ENCODE peak calls at places on chromosomes 5 and 9, in ten cellular contexts. Q is tibial nerve; G is tibial artery; A is lung; E is CD8-positive, alpha-beta T cell; P is left ventricle myocardium inferior; C is HepG2; M is Panc1; I is body of pancreas; J is fibroblast of lung. B is an unnamed sample.

GRCh38 chr5:113058706-113059226 is 82.2 kb downstream of the DCP2 start:
- DNase-seq in C (no peak), J (no peak), I (no peak), G (no peak), A (no peak), P (no peak), E (no peak), Q (no peak), M (no peak), B (no peak)

GRCh38 chr5:44862808-44863207 is 54.1 kb downstream of the MRPS30 start:
- DNase-seq in A (no peak), J (peak; percentile 49), Q (no peak), E (no peak), M (no peak), I (no peak), P (no peak), C (no peak), G (no peak), B (no peak)

GRCh38 chr5:67031689-67032088 is 164.9 kb downstream of the CD180 start:
- DNase-seq in M (no peak), I (no peak), C (no peak), P (no peak), G (no peak), Q (no peak), A (no peak), E (no peak), J (no peak), B (no peak)

GRCh38 chr9:97564291-97565175 is 63.1 kb downstream of the TMOD1 start:
- DNase-seq in C (no peak), I (peak; percentile 36), Q (peak; percentile 77), A (no peak), G (peak; percentile 87), E (no peak), J (peak; percentile 79), P (no peak), M (no peak), B (peak; percentile 9)

GRCh38 chr9:21902112-21902511 is 92.1 kb downstream of the CDKN2A start:
- DNase-seq in J (no peak), G (no peak), Q (no peak), A (no peak), C (no peak), P (no peak), E (no peak), M (no peak), I (no peak), B (no peak)

GRCh38 chr5:206406-206805 is 11.5 kb downstream of the CCDC127 start:
- DNase-seq in M (no peak), G (no peak), I (no peak), P (no peak), Q (no peak), C (no peak), E (no peak), J (peak; percentile 3), A (no peak), B (no peak)

GRCh38 chr5:159211712-159212111 is 2.4 kb upstream of the RNF145 start:
- DNase-seq in M (no peak), P (no peak), Q (no peak), E (no peak), J (no peak), G (no peak), I (no peak), A (peak; percentile 81), C (no peak), B (no peak)

GRCh38 chr9:33742519-33742918 is 52.8 kb upstream of the PRSS3 start:
- DNase-seq in Q (no peak), E (no peak), I (no peak), J (no peak), A (no peak), P (no peak), C (peak; percentile 56), M (no peak), G (no peak), B (no peak)

GRCh38 chr9:123912167-123912897 is 17.6 kb downstream of the DENND1A start:
- DNase-seq in Q (no peak), J (no peak), E (no peak), I (no peak), P (no peak), C (no peak), M (no peak), G (no peak), A (no peak), B (no peak)

GRCh38 chr9:98326402-98327248 is 71.2 kb upstream of the TBC1D2 start:
- DNase-seq in Q (no peak), E (no peak), I (no peak), G (no peak), C (no peak), J (peak; percentile 86), M (no peak), A (no peak), P (no peak), B (no peak)

GRCh38 chr5:140319833-140320232 is 16.9 kb upstream of the PFDN1 start:
- DNase-seq in C (no peak), J (no peak), I (no peak), P (no peak), E (no peak), M (no peak), A (no peak), G (no peak), Q (no peak), B (no peak)

GRCh38 chr9:136618578-136619547 is 43.9 kb upstream of the EGFL7 start:
- DNase-seq in J (no peak), G (no peak), M (no peak), A (no peak), E (no peak), I (no peak), Q (no peak), P (peak; percentile 45), C (no peak), B (no peak)

GRCh38 chr9:108103294-108103693 is 613.7 kb upstream of the KLF4 start:
- DNase-seq in Q (no peak), M (no peak), I (no peak), C (no peak), J (peak; percentile 44), A (no peak), P (no peak), E (no peak), G (no peak), B (no peak)

GRCh38 chr9:129569506-129570449 is 51.1 kb downstream of the C9orf50 start:
- DNase-seq in M (no peak), G (no peak), E (no peak), A (no peak), P (no peak), Q (no peak), J (peak; percentile 44), C (peak; percentile 56), I (peak; percentile 64), B (no peak)

GRCh38 chr9:129567329-129567728 is 53.6 kb downstream of the C9orf50 start:
- DNase-seq in J (no peak), M (no peak), G (no peak), I (no peak), C (no peak), Q (no peak), E (no peak), P (no peak), A (no peak), B (no peak)

GRCh38 chr9:129570450-129571297 is 50.2 kb downstream of the C9orf50 start:
- DNase-seq in P (peak; percentile 61), Q (peak; percentile 61), C (peak; percentile 75), I (peak; percentile 62), A (peak; percentile 46), E (no peak), M (no peak), J (peak; percentile 87), G (peak; percentile 89), B (peak; percentile 83)

GRCh38 chr9:129567842-129568559 is 52.9 kb downstream of the C9orf50 start:
- DNase-seq in M (no peak), E (no peak), G (peak; percentile 88), C (peak; percentile 75), I (peak; percentile 52), Q (no peak), P (no peak), A (peak; percentile 51), J (peak; percentile 62), B (no peak)

DNA sequence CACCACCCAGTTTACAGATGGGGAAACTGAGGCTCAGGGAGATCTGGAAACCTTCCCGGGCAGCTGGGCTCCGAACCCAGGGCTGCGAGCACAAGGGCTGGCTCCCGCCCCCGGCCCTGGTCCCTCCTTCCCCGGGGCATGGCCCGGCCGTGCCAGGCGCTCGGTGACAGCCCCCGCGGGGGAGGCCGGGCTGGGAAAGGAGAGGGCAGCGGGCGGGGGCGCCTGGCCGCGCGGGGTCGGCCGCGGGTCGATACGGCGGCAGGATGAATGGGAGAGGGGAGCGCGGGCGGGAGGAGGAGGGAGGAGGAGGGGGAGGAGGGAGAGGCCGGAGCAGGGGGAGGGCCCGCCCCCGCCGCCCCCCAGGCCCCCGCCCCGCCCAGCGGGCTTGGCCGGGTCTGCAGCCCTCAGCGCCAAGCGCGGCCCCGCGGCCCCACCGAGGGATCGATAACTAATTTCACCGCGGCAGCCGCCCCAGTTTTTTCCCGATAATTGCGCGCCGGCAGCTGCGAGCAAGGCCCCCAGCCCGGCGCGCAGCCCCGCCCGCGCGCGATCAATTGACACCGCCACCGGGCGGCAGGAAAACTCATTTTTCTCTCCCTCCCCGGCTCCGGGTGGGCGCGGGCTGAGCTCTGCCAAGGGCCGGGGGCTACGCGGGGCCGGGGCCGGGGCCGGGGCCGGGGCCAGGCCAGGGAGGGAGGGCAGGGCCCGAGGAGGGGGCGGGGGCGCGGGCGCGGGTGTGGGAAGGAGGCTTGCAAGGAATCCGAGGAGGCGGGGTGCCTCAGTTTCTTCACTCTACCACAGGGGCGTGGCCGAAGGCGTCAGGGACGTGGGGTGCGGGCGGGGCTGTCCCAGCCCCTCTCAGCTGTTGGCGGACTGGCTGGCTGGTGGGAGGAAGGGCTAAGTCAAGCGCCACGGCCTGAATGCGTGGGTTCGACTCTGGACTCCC is 52.1 kb downstream of the C9orf50 start:
- DNase-seq in P (peak; percentile 55), C (peak; percentile 73), Q (no peak), G (peak; percentile 80), I (peak; percentile 64), A (no peak), M (no peak), E (no peak), J (no peak), B (no peak)
- H3K27ac ChIP-seq in P (peak overlapping the region; percentile 74), C (peak overlapping the region; percentile 87), Q (peak overlapping the region; percentile 85), G (peak overlapping the region; percentile 92), I (peak overlapping the region; percentile 88), A (peak overlapping the region; percentile 2), M (peak overlapping the region; percentile 48), E (no peak overlapping the region), J (peak overlapping the region; percentile 69), B (no peak overlapping the region)

GRCh38 chr9:114355821-114356220 is 26.2 kb downstream of the ORM2 start:
- DNase-seq in I (no peak), G (no peak), Q (no peak), J (no peak), A (no peak), P (no peak), C (no peak), E (no peak), M (no peak), B (no peak)
- H3K36me3 ChIP-seq in I (no peaks in the 10 kb centered on the region), G (peaks cover 97% of the 10 kb centered on the region), Q (peaks cover 89% of the 10 kb centered on the region), J (peaks cover 16% of the 10 kb centered on the region), A (peaks cover 48% of the 10 kb centered on the region), P (peaks cover 86% of the 10 kb centered on the region), C (no peaks in the 10 kb centered on the region), E (peaks cover 68% of the 10 kb centered on the region), M (no peaks in the 10 kb centered on the region), B (peaks cover 20% of the 10 kb centered on the region)

GRCh38 chr5:107673106-107673367 is 2.3 kb upstream of the EFNA5 start:
- DNase-seq in J (no peak), Q (no peak), G (no peak), C (no peak), A (no peak), P (no peak), E (no peak), I (no peak), M (no peak), B (no peak)
- H3K27ac ChIP-seq in J (peak overlapping the region; percentile 62), Q (no peak overlapping the region), G (peak overlapping the region; percentile 88), C (no peak overlapping the region), A (peak overlapping the region; percentile 55), P (peak overlapping the region; percentile 92), E (no peak overlapping the region), I (peak overlapping the region; percentile 11), M (peak overlapping the region; percentile 92), B (no peak overlapping the region)

GRCh38 chr9:83186354-83186753 is 123.4 kb upstream of the RASEF start:
- DNase-seq in Q (no peak), A (no peak), J (no peak), P (no peak), G (no peak), I (no peak), C (no peak), M (no peak), E (no peak), B (no peak)
- H3K36me3 ChIP-seq in Q (no peaks in the 10 kb centered on the region), A (no peaks in the 10 kb centered on the region), J (no peaks in the 10 kb centered on the region), P (no peaks in the 10 kb centered on the region), G (no peaks in the 10 kb centered on the region), I (no peaks in the 10 kb centered on the region), C (no peaks in the 10 kb centered on the region), M (no peaks in the 10 kb centered on the region), E (no peaks in the 10 kb centered on the region), B (no peaks in the 10 kb centered on the region)